ENCODE peak calls at places on chromosomes 7 and 10, in seven cellular contexts. N is SHP77, A is T-helper 1 cell, C is kidney glomerular epithelial cell, B is head of caudate nucleus, H is neuronal stem cell, S is A549. U is an unnamed sample.

GRCh38 chr7:12360948-12361347 is 42.7 kb downstream of the VWDE start:
- DNase-seq in N (no peak), A (no peak), C (no peak), B (no peak), H (no peak), S (no peak), U (no peak)

GRCh38 chr10:4013651-4014085 is 228.7 kb upstream of the KLF6 start:
- DNase-seq in N (no peak), A (no peak), C (no peak), B (no peak), H (no peak), S (no peak), U (no peak)

GRCh38 chr10:33238643-33239042 is 95.8 kb downstream of the NRP1 start:
- DNase-seq in N (no peak), A (no peak), C (peak), B (no peak), H (no peak), S (peak), U (no peak)

GRCh38 chr10:62437696-62438095 is 63.5 kb downstream of the ZNF365 start:
- DNase-seq in N (peak), A (peak), C (peak), B (no peak), H (peak), S (peak), U (peak)

GRCh38 chr10:131978851-131979250 is 2.9 kb downstream of the BNIP3 start:
- DNase-seq in N (no peak), A (no peak), C (no peak), B (no peak), H (no peak), S (no peak), U (no peak)

GRCh38 chr10:116748471-116748870 is 6.1 kb upstream of the HSPA12A start:
- DNase-seq in N (no peak), A (no peak), C (no peak), B (no peak), H (no peak), S (no peak), U (no peak)

GRCh38 chr10:91708174-91708861 is 75.4 kb upstream of the PPP1R3C start:
- DNase-seq in N (no peak), A (no peak), C (peak), B (no peak), H (no peak), S (no peak), U (no peak)

GRCh38 chr7:2269468-2270460 is 27.7 kb downstream of the NUDT1 start:
- DNase-seq in N (no peak), A (no peak), C (no peak), B (no peak), H (peak), S (no peak), U (no peak)

GRCh38 chr7:37315752-37316711 is 132.6 kb downstream of the ELMO1 start:
- DNase-seq in N (no peak), A (no peak), C (no peak), B (no peak), H (no peak), S (no peak), U (no peak)

GRCh38 chr10:73647211-73647874 is 6.1 kb upstream of the MYOZ1 start:
- DNase-seq in N (no peak), A (no peak), C (peak), B (peak), H (peak), S (no peak), U (peak)

GRCh38 chr10:79084972-79085597 is 16.3 kb downstream of the ZMIZ1 start:
- DNase-seq in N (no peak), A (no peak), C (peak), B (no peak), H (no peak), S (no peak), U (no peak)

GRCh38 chr10:121362026-121362425 is 236.2 kb downstream of the FGFR2 start:
- DNase-seq in N (no peak), A (no peak), C (no peak), B (no peak), H (no peak), S (no peak), U (no peak)

GRCh38 chr10:102615361-102615760 is 28.9 kb upstream of the TRIM8 start:
- DNase-seq in N (no peak), A (no peak), C (no peak), B (no peak), H (no peak), S (peak), U (no peak)

GRCh38 chr10:127740596-127740995 is 3.6 kb downstream of the FOXI2 start:
- DNase-seq in N (no peak), A (no peak), C (no peak), B (no peak), H (no peak), S (no peak), U (no peak)

GRCh38 chr7:50832744-50833143 is 50.0 kb upstream of the GRB10 start:
- DNase-seq in N (no peak), A (no peak), C (peak), B (no peak), H (no peak), S (peak), U (no peak)

GRCh38 chr7:90671571-90671970 is 75.5 kb downstream of the CDK14 start:
- DNase-seq in N (no peak), A (no peak), C (no peak), B (no peak), H (no peak), S (no peak), U (no peak)

GRCh38 chr7:131655866-131656265 is 99.4 kb upstream of the PODXL start:
- DNase-seq in N (no peak), A (no peak), C (no peak), B (no peak), H (no peak), S (no peak), U (no peak)

GRCh38 chr10:61804414-61804813 is 97.1 kb upstream of the ARID5B start:
- DNase-seq in N (no peak), A (no peak), C (no peak), B (no peak), H (no peak), S (no peak), U (no peak)

GRCh38 chr7:7639847-7640220 is 718 bp upstream of the UMAD1 start:
- DNase-seq in N (no peak), A (peak), C (peak), B (no peak), H (no peak), S (peak), U (peak)

GRCh38 chr7:18846765-18847215 is 270.6 kb downstream of the TWIST1 start:
- DNase-seq in N (no peak), A (no peak), C (no peak), B (no peak), H (no peak), S (no peak), U (no peak)

GRCh38 chr7:107201795-107202450 is 33.1 kb downstream of the HBP1 start:
- DNase-seq in N (peak), A (peak), C (no peak), B (peak), H (peak), S (peak), U (peak)

GRCh38 chr7:9488555-9488954 is 1055.1 kb downstream of the NXPH1 start:
- DNase-seq in N (no peak), A (no peak), C (peak), B (no peak), H (no peak), S (no peak), U (no peak)

GRCh38 chr10:10658157-10658556 is 359.5 kb upstream of the CELF2 start:
- DNase-seq in N (no peak), A (no peak), C (no peak), B (no peak), H (no peak), S (no peak), U (no peak)